ENCODE peak calls at places on chromosomes 12 and 14, in eight cellular contexts. One of them, this sample, is unnamed.

GRCh38 chr14:39266589-39266870 is 32.8 kb downstream of the MIA2 start:
- DNase-seq in nephron progenitor cell: peak; percentile 68
- DNase-seq in heart left ventricle: peak; percentile 65
- DNase-seq in dorsolateral prefrontal cortex: peak; percentile 54
- DNase-seq in hepatocyte: peak; percentile 88
- DNase-seq in GM12865: peak; percentile 82
- DNase-seq in natural killer cell: no peak
- DNase-seq in choroid plexus epithelial cell: no peak
- DNase-seq in this sample: no peak

GRCh38 chr12:91924827-91925226 is 220.8 kb downstream of the BTG1 start:
- DNase-seq in nephron progenitor cell: no peak
- DNase-seq in hepatocyte: no peak
- DNase-seq in dorsolateral prefrontal cortex: no peak
- DNase-seq in choroid plexus epithelial cell: no peak
- DNase-seq in heart left ventricle: no peak
- DNase-seq in GM12865: no peak
- DNase-seq in natural killer cell: no peak
- DNase-seq in this sample: no peak

GRCh38 chr12:77510985-77511384 is 319.7 kb upstream of the NAV3 start:
- DNase-seq in natural killer cell: no peak
- DNase-seq in choroid plexus epithelial cell: no peak
- DNase-seq in hepatocyte: no peak
- DNase-seq in dorsolateral prefrontal cortex: no peak
- DNase-seq in heart left ventricle: no peak
- DNase-seq in GM12865: no peak
- DNase-seq in nephron progenitor cell: no peak
- DNase-seq in this sample: no peak

GRCh38 chr12:63038361-63039100 is 103.6 kb upstream of the PPM1H start:
- DNase-seq in heart left ventricle: no peak
- DNase-seq in GM12865: no peak
- DNase-seq in natural killer cell: no peak
- DNase-seq in nephron progenitor cell: no peak
- DNase-seq in hepatocyte: no peak
- DNase-seq in choroid plexus epithelial cell: no peak
- DNase-seq in dorsolateral prefrontal cortex: no peak
- DNase-seq in this sample: no peak

GRCh38 chr14:76537912-76538647 is 162.1 kb downstream of the ESRRB start:
- DNase-seq in heart left ventricle: no peak
- DNase-seq in dorsolateral prefrontal cortex: no peak
- DNase-seq in hepatocyte: no peak
- DNase-seq in choroid plexus epithelial cell: no peak
- DNase-seq in natural killer cell: no peak
- DNase-seq in GM12865: no peak
- DNase-seq in nephron progenitor cell: no peak
- DNase-seq in this sample: no peak

GRCh38 chr14:25069889-25070288 is 19.9 kb upstream of the STXBP6 start:
- DNase-seq in heart left ventricle: no peak
- DNase-seq in choroid plexus epithelial cell: no peak
- DNase-seq in GM12865: no peak
- DNase-seq in nephron progenitor cell: no peak
- DNase-seq in natural killer cell: no peak
- DNase-seq in dorsolateral prefrontal cortex: no peak
- DNase-seq in hepatocyte: no peak
- DNase-seq in this sample: no peak

GRCh38 chr14:86777950-86778602 is 1214.9 kb downstream of the GALC start:
- DNase-seq in dorsolateral prefrontal cortex: no peak
- DNase-seq in choroid plexus epithelial cell: peak; percentile 83
- DNase-seq in nephron progenitor cell: no peak
- DNase-seq in GM12865: no peak
- DNase-seq in natural killer cell: no peak
- DNase-seq in hepatocyte: no peak
- DNase-seq in heart left ventricle: no peak
- DNase-seq in this sample: no peak

GRCh38 chr12:46371718-46372130 is 849 bp downstream of the SLC38A2 start:
- DNase-seq in choroid plexus epithelial cell: peak; percentile 71
- DNase-seq in heart left ventricle: peak; percentile 71
- DNase-seq in dorsolateral prefrontal cortex: peak; percentile 47
- DNase-seq in natural killer cell: no peak
- DNase-seq in GM12865: peak; percentile 62
- DNase-seq in hepatocyte: peak; percentile 80
- DNase-seq in nephron progenitor cell: peak; percentile 55
- DNase-seq in this sample: peak; percentile 60

GRCh38 chr12:34395056-34396005 is 373.0 kb downstream of the ALG10 start:
- DNase-seq in choroid plexus epithelial cell: no peak
- DNase-seq in heart left ventricle: peak; percentile 13
- DNase-seq in GM12865: no peak
- DNase-seq in hepatocyte: no peak
- DNase-seq in nephron progenitor cell: no peak
- DNase-seq in dorsolateral prefrontal cortex: peak; percentile 1
- DNase-seq in natural killer cell: peak; percentile 7
- DNase-seq in this sample: peak; percentile 4

GRCh38 chr14:64806202-64806861 is 73.4 kb downstream of the SPTB start:
- DNase-seq in GM12865: no peak
- DNase-seq in choroid plexus epithelial cell: peak; percentile 72
- DNase-seq in hepatocyte: peak; percentile 65
- DNase-seq in nephron progenitor cell: no peak
- DNase-seq in dorsolateral prefrontal cortex: no peak
- DNase-seq in natural killer cell: no peak
- DNase-seq in heart left ventricle: peak; percentile 50
- DNase-seq in this sample: no peak

GRCh38 chr14:77314043-77314442 is 6.6 kb downstream of the POMT2 start:
- DNase-seq in GM12865: no peak
- DNase-seq in natural killer cell: no peak
- DNase-seq in nephron progenitor cell: no peak
- DNase-seq in hepatocyte: peak; percentile 82
- DNase-seq in dorsolateral prefrontal cortex: no peak
- DNase-seq in choroid plexus epithelial cell: peak; percentile 89
- DNase-seq in heart left ventricle: no peak
- DNase-seq in this sample: no peak

GRCh38 chr14:101001311-101002069 is 98.0 kb upstream of the RTL1 start:
- DNase-seq in choroid plexus epithelial cell: peak; percentile 87
- DNase-seq in dorsolateral prefrontal cortex: no peak
- DNase-seq in nephron progenitor cell: no peak
- DNase-seq in GM12865: no peak
- DNase-seq in hepatocyte: no peak
- DNase-seq in natural killer cell: no peak
- DNase-seq in heart left ventricle: no peak
- DNase-seq in this sample: no peak

GRCh38 chr14:57486767-57487379 is 6.8 kb downstream of the CCDC198 start:
- DNase-seq in heart left ventricle: no peak
- DNase-seq in choroid plexus epithelial cell: peak; percentile 72
- DNase-seq in nephron progenitor cell: peak; percentile 6
- DNase-seq in hepatocyte: peak; percentile 63
- DNase-seq in GM12865: peak; percentile 33
- DNase-seq in dorsolateral prefrontal cortex: peak; percentile 42
- DNase-seq in natural killer cell: no peak
- DNase-seq in this sample: no peak

GRCh38 chr14:93120952-93121834 is 5.5 kb upstream of the ITPK1 start:
- DNase-seq in GM12865: no peak
- DNase-seq in dorsolateral prefrontal cortex: no peak
- DNase-seq in choroid plexus epithelial cell: no peak
- DNase-seq in heart left ventricle: no peak
- DNase-seq in natural killer cell: no peak
- DNase-seq in nephron progenitor cell: no peak
- DNase-seq in hepatocyte: no peak
- DNase-seq in this sample: no peak

GRCh38 chr14:97602438-97603117 is 805.4 kb downstream of the VRK1 start:
- DNase-seq in choroid plexus epithelial cell: no peak
- DNase-seq in nephron progenitor cell: no peak
- DNase-seq in heart left ventricle: no peak
- DNase-seq in dorsolateral prefrontal cortex: no peak
- DNase-seq in hepatocyte: no peak
- DNase-seq in GM12865: peak; percentile 68
- DNase-seq in natural killer cell: peak; percentile 34
- DNase-seq in this sample: no peak

GRCh38 chr14:63717704-63718103 is 10.2 kb downstream of the SGPP1 start:
- DNase-seq in dorsolateral prefrontal cortex: no peak
- DNase-seq in heart left ventricle: no peak
- DNase-seq in hepatocyte: no peak
- DNase-seq in choroid plexus epithelial cell: peak; percentile 22
- DNase-seq in nephron progenitor cell: no peak
- DNase-seq in GM12865: peak; percentile 19
- DNase-seq in natural killer cell: no peak
- DNase-seq in this sample: no peak

GRCh38 chr12:40911676-40912075 is 219.4 kb downstream of the CNTN1 start:
- DNase-seq in dorsolateral prefrontal cortex: no peak
- DNase-seq in heart left ventricle: no peak
- DNase-seq in GM12865: no peak
- DNase-seq in natural killer cell: no peak
- DNase-seq in choroid plexus epithelial cell: no peak
- DNase-seq in nephron progenitor cell: no peak
- DNase-seq in hepatocyte: no peak
- DNase-seq in this sample: no peak

GRCh38 chr12:19482551-19483109 is 43.3 kb downstream of the AEBP2 start:
- DNase-seq in natural killer cell: no peak
- DNase-seq in nephron progenitor cell: no peak
- DNase-seq in GM12865: peak; percentile 93
- DNase-seq in dorsolateral prefrontal cortex: no peak
- DNase-seq in heart left ventricle: no peak
- DNase-seq in hepatocyte: peak; percentile 25
- DNase-seq in choroid plexus epithelial cell: peak; percentile 51
- DNase-seq in this sample: no peak

GRCh38 chr12:108099778-108100177 is 29.3 kb upstream of the WSCD2 start:
- DNase-seq in natural killer cell: no peak
- DNase-seq in nephron progenitor cell: no peak
- DNase-seq in choroid plexus epithelial cell: no peak
- DNase-seq in heart left ventricle: no peak
- DNase-seq in hepatocyte: peak; percentile 47
- DNase-seq in GM12865: no peak
- DNase-seq in dorsolateral prefrontal cortex: no peak
- DNase-seq in this sample: no peak

GRCh38 chr12:122368361-122369073 is 54.0 kb downstream of the CLIP1 start:
- DNase-seq in dorsolateral prefrontal cortex: no peak
- DNase-seq in hepatocyte: peak; percentile 68
- DNase-seq in GM12865: no peak
- DNase-seq in nephron progenitor cell: no peak
- DNase-seq in choroid plexus epithelial cell: peak; percentile 65
- DNase-seq in heart left ventricle: no peak
- DNase-seq in natural killer cell: no peak
- DNase-seq in this sample: no peak

GRCh38 chr14:93984987-93985410 is 8.6 kb upstream of the ASB2 start:
- DNase-seq in hepatocyte: peak; percentile 74
- DNase-seq in nephron progenitor cell: peak; percentile 46
- DNase-seq in choroid plexus epithelial cell: peak; percentile 92
- DNase-seq in heart left ventricle: no peak
- DNase-seq in natural killer cell: no peak
- DNase-seq in GM12865: peak; percentile 40
- DNase-seq in dorsolateral prefrontal cortex: peak; percentile 60
- DNase-seq in this sample: no peak

DNA sequence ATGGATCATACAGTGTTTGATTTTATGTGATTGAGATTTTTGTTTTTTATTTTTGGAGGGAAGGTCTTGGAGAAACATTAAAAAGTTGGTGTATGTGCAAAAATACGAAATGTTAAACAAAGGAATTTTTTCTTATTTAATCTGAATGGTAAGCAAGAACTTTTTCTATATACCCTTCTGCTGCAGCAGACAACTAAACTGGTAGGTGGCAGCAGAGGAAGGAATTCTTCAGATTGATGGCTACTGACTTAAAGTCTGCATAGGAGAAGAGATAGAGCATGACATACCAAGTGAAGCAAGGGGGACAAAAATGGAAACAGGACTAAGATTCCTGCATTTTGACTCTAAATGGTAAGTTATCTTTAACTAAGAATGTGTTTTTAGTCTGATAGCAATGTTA is 42.0 kb upstream of the A2ML1 start:
- DNase-seq in natural killer cell: no peak
- DNase-seq in heart left ventricle: no peak
- DNase-seq in hepatocyte: peak; percentile 57
- DNase-seq in nephron progenitor cell: no peak
- DNase-seq in GM12865: peak; percentile 35
- DNase-seq in choroid plexus epithelial cell: peak; percentile 80
- DNase-seq in dorsolateral prefrontal cortex: peak; percentile 39
- DNase-seq in this sample: no peak
- TF ChIP-seq CTCF in natural killer cell: no peak
- TF ChIP-seq CTCF in heart left ventricle: peak; percentile 6
- TF ChIP-seq CTCF in hepatocyte: peak; percentile 57
- TF ChIP-seq CTCF in nephron progenitor cell: peak; percentile 37
- TF ChIP-seq CTCF in GM12865: peak; percentile 21
- TF ChIP-seq CTCF in choroid plexus epithelial cell: peak; percentile 71
- TF ChIP-seq CTCF in dorsolateral prefrontal cortex: peak; percentile 38
- TF ChIP-seq CTCF in this sample: no peak

GRCh38 chr12:120231316-120232011 is 30.6 kb upstream of the RPLP0 start:
- DNase-seq in nephron progenitor cell: no peak
- DNase-seq in dorsolateral prefrontal cortex: peak; percentile 40
- DNase-seq in natural killer cell: peak; percentile 62
- DNase-seq in hepatocyte: peak; percentile 78
- DNase-seq in GM12865: no peak
- DNase-seq in heart left ventricle: peak; percentile 89
- DNase-seq in choroid plexus epithelial cell: peak; percentile 87
- DNase-seq in this sample: no peak
- TF ChIP-seq CTCF in nephron progenitor cell: no peak
- TF ChIP-seq CTCF in dorsolateral prefrontal cortex: no peak
- TF ChIP-seq CTCF in natural killer cell: no peak
- TF ChIP-seq CTCF in hepatocyte: no peak
- TF ChIP-seq CTCF in GM12865: no peak
- TF ChIP-seq CTCF in heart left ventricle: no peak
- TF ChIP-seq CTCF in choroid plexus epithelial cell: peak; percentile 32
- TF ChIP-seq CTCF in this sample: no peak

DNA sequence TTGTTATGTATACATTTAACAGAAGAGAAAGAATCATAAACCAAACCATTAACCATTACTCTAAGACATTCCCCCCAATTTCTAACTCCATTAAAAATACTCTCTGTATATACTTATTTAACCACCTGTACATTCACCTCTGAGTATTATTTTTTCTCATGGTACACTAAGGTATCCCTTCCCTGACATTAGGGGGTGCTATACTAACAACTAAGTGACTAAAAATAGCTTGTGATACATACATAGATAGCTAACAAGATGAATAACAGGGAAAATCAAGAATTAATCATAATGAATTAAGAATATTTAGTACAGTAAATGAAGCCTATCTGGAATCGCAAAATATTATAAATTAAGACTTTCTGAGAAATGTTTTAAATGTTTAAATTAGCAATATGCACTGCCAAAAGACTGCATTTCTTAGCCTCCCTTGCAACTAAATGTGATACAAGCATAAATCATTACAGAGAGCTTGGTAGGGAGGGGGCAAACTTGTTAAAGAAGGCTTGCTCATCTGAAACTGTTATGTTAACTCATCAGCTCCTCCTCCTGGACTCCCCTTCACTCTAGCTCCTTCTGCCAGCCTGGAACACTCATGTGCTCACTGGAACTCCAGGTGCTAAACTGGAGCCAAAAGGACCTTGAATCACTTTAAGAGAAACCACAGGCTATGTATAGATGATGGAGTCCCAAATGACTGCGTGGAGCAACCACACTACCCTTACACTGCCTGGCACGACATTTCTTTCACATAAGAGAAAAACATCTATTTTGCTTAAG is 14.9 kb downstream of the C2CD5 start:
- DNase-seq in GM12865: peak; percentile 29
- DNase-seq in dorsolateral prefrontal cortex: no peak
- DNase-seq in natural killer cell: no peak
- DNase-seq in choroid plexus epithelial cell: peak; percentile 58
- DNase-seq in nephron progenitor cell: no peak
- DNase-seq in heart left ventricle: no peak
- DNase-seq in hepatocyte: peak; percentile 47
- DNase-seq in this sample: no peak
- TF ChIP-seq CTCF in GM12865: peak; percentile 33
- TF ChIP-seq CTCF in dorsolateral prefrontal cortex: peak; percentile 38
- TF ChIP-seq CTCF in natural killer cell: peak; percentile 57
- TF ChIP-seq CTCF in choroid plexus epithelial cell: peak; percentile 57
- TF ChIP-seq CTCF in nephron progenitor cell: peak; percentile 34
- TF ChIP-seq CTCF in heart left ventricle: peak; percentile 20
- TF ChIP-seq CTCF in hepatocyte: peak; percentile 57
- TF ChIP-seq CTCF in this sample: no peak

GRCh38 chr14:105439710-105440553 is 20.3 kb downstream of the MTA1 start:
- DNase-seq in dorsolateral prefrontal cortex: peak; percentile 77
- DNase-seq in natural killer cell: no peak
- DNase-seq in nephron progenitor cell: no peak
- DNase-seq in hepatocyte: no peak
- DNase-seq in GM12865: no peak
- DNase-seq in heart left ventricle: no peak
- DNase-seq in choroid plexus epithelial cell: no peak
- DNase-seq in this sample: no peak
- TF ChIP-seq CTCF in dorsolateral prefrontal cortex: peak; percentile 37
- TF ChIP-seq CTCF in natural killer cell: no peak
- TF ChIP-seq CTCF in nephron progenitor cell: no peak
- TF ChIP-seq CTCF in hepatocyte: no peak
- TF ChIP-seq CTCF in GM12865: no peak
- TF ChIP-seq CTCF in heart left ventricle: no peak
- TF ChIP-seq CTCF in choroid plexus epithelial cell: no peak
- TF ChIP-seq CTCF in this sample: no peak

This sample was measured in activated B cell treated with CpG ODN at 0.5 μM for 24 hours.